ENCODE peak calls at places on chromosome 16, in ten cellular contexts. J is lower leg skin, I is Calu3, X is GM13977, Q is PC-9, D is esophagus squamous epithelium, V is lung, U is upper lobe of right lung, C is glutamatergic neuron, O is ascending aorta. F is an unnamed sample.

GRCh38 chr16:9330036-9330545 is 238.6 kb downstream of the HAPSTR1 start:
- DNase-seq in I (no peak), U (no peak), C (no peak), D (no peak), Q (no peak), O (no peak), J (no peak), V (no peak), X (no peak), F (no peak)

GRCh38 chr16:80824623-80825364 is 20.4 kb upstream of the CDYL2 start:
- DNase-seq in U (no peak), D (no peak), X (peak), V (no peak), O (no peak), Q (no peak), I (peak), C (peak), J (no peak), F (peak)

GRCh38 chr16:27802664-27803450 is 252.9 kb downstream of the KATNIP start:
- DNase-seq in C (no peak), I (no peak), Q (no peak), V (no peak), O (no peak), U (no peak), X (no peak), D (no peak), J (no peak), F (no peak)

GRCh38 chr16:86761117-86761971 is 183.0 kb downstream of the FOXL1 start:
- DNase-seq in Q (no peak), I (peak), V (peak), U (no peak), C (peak), J (no peak), X (peak), D (no peak), O (peak), F (peak)

GRCh38 chr16:85413713-85414663 is 199.1 kb upstream of the GSE1 start:
- DNase-seq in J (no peak), I (no peak), U (no peak), D (no peak), V (no peak), Q (no peak), C (no peak), O (no peak), X (no peak), F (peak)

GRCh38 chr16:85204242-85205010 is 92.2 kb upstream of the CIBAR2 start:
- DNase-seq in I (no peak), V (no peak), X (no peak), J (no peak), Q (no peak), C (no peak), D (no peak), O (no peak), U (no peak), F (no peak)

GRCh38 chr16:30139895-30140481 is 17.0 kb upstream of the MAPK3 start:
- DNase-seq in D (no peak), I (no peak), V (no peak), J (no peak), O (no peak), C (no peak), U (no peak), Q (no peak), X (no peak), F (no peak)

GRCh38 chr16:56625140-56625942 is at the start of gene MT1E:
- DNase-seq in V (peak), Q (no peak), X (no peak), I (no peak), D (no peak), U (peak), O (peak), C (peak), J (peak), F (no peak)

GRCh38 chr16:79972053-79972704 is 371.6 kb upstream of the MAF start:
- DNase-seq in Q (no peak), J (no peak), O (no peak), V (no peak), X (no peak), U (no peak), D (no peak), I (no peak), C (no peak), F (no peak)

GRCh38 chr16:50765246-50765645 is 23.4 kb downstream of the CYLD start:
- DNase-seq in X (no peak), J (no peak), O (no peak), C (no peak), D (no peak), V (no peak), Q (no peak), U (no peak), I (no peak), F (no peak)

GRCh38 chr16:79599837-79600635 is 501 bp downstream of the MAF start:
- DNase-seq in U (peak), V (no peak), I (peak), O (peak), X (peak), D (no peak), J (no peak), Q (no peak), C (peak), F (peak)

DNA sequence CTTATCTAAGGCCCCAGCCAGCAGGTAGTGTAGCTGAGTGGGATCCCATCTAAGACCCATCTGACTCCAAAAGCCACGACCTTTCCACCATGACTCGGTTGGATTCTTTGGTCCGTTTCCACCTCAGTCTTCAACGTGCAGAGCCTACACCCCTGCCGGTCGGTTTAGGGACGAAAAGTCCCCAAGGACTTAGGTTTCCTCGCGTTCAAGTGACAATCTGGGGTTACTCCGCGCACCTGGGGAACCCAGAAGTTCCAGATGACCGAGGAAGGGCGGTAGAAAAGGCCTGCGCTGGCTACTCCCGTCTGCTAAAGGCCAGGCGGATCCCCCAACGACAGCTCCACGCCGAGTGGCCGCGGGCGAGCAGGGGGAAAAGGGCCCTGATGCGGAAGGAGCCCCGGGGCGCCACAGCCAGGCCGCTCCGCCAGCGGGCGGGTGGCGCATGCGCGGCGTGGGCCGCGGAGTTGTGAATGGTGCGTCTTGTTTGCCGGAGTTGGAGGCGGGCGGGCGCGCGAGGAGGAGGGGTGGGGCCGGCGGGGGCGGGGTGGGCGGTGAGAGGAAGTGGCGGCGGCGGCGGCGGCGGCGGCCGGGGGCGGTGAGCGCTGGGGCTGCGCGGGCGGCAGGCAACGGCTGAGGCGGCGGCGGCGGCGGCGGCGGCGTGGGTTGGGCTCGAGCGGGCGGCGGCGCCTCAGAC is at the start of gene CBFB:
- DNase-seq in I (peak), C (peak), X (peak), D (peak), J (peak), V (peak), O (peak), Q (peak), U (peak), F (peak)
- TF ChIP-seq CTCF in I (peak), C (no peak), X (peak), D (peak), J (no peak), V (no peak), O (no peak), Q (peak), U (peak), F (no peak)

GRCh38 chr16:2216330-2216729 is 1.7 kb upstream of the PGP start:
- DNase-seq in J (no peak), C (no peak), I (no peak), D (no peak), Q (no peak), O (no peak), U (no peak), X (no peak), V (no peak), F (no peak)

GRCh38 chr16:2214721-2214970 is at the start of gene PGP:
- DNase-seq in C (no peak), X (no peak), I (no peak), Q (no peak), O (no peak), U (no peak), D (no peak), V (no peak), J (no peak), F (no peak)

GRCh38 chr16:2211923-2212347 is 1.3 kb upstream of the BRICD5 start:
- DNase-seq in J (no peak), Q (no peak), C (no peak), O (no peak), U (no peak), I (no peak), X (no peak), V (no peak), D (no peak), F (no peak)

GRCh38 chr16:2212362-2213324 is 2.0 kb upstream of the BRICD5 start:
- DNase-seq in X (no peak), V (peak), U (peak), C (no peak), Q (peak), J (no peak), O (no peak), D (no peak), I (peak), F (no peak)

GRCh38 chr16:2213817-2214720 is 571 bp downstream of the PGP start:
- DNase-seq in O (no peak), D (no peak), Q (no peak), I (no peak), V (no peak), U (no peak), X (no peak), J (no peak), C (no peak), F (no peak)
- TF ChIP-seq CTCF in O (no peak), D (no peak), Q (no peak), I (no peak), V (no peak), U (no peak), X (no peak), J (no peak), C (no peak), F (no peak)

GRCh38 chr16:4409081-4409932 is 7.1 kb downstream of the CORO7 start:
- DNase-seq in O (no peak), U (no peak), J (no peak), D (no peak), X (no peak), C (no peak), V (no peak), I (no peak), Q (no peak), F (no peak)
- TF ChIP-seq CTCF in O (no peak), U (no peak), J (no peak), D (no peak), X (no peak), C (no peak), V (no peak), I (no peak), Q (no peak), F (no peak)

GRCh38 chr16:19604911-19605310 is 49.4 kb downstream of the VPS35L start:
- DNase-seq in J (no peak), U (no peak), D (no peak), Q (no peak), O (no peak), C (no peak), V (no peak), I (no peak), X (no peak), F (no peak)

GRCh38 chr16:19605701-19606100 is 50.2 kb downstream of the VPS35L start:
- DNase-seq in D (no peak), I (no peak), U (no peak), V (no peak), O (no peak), Q (peak), X (no peak), J (no peak), C (no peak), F (no peak)

GRCh38 chr16:19599968-19600716 is 44.6 kb downstream of the VPS35L start:
- DNase-seq in D (no peak), J (no peak), I (no peak), V (no peak), U (no peak), Q (no peak), O (no peak), C (no peak), X (no peak), F (no peak)

GRCh38 chr16:19598805-19599204 is 43.3 kb downstream of the VPS35L start:
- DNase-seq in J (no peak), D (no peak), C (no peak), U (no peak), Q (no peak), I (no peak), X (no peak), V (no peak), O (no peak), F (no peak)

DNA sequence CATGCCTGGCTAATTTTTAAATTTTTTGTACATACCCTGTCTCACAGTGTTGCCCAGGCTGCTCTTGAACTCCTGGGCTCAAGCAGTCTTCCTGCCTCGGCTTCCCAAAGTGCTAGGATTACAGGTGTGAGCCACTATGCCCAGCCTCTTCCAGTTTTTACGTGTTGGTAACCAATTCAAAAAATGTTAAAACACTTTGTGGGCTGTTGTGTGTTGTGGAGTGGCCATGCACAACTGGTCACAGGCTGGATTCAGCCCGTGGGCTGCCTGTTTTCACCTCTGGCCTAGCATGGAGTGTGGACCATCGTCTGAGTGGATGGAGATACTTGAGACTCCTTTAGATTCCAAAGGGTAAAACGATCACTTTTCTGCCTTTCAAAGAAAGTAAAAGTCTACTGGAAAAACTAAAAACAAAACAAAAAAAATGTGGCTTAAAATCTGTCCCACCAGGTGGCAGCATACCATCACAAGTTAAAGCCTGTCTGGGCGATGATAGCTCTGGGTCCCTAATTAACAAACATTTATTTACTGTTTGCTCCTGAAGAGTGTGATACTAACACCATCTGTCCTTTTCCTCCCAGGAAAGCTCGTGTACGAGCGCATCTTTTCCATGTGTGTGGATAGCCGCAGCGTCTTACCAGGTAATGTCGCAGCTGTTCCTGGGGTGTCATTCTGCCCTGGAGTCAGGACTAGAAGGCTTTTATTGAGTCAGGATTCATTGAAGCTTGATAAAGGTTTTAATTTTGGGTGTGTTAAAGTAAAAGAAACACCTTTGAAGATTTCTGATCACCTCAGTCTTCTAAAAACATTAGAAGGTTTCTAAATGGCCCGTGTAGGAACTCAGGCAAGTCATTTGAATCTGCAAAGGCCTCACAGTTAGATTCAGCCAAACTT is 45.8 kb downstream of the VPS35L start:
- DNase-seq in X (peak), V (no peak), C (no peak), U (no peak), D (no peak), J (no peak), Q (peak), I (peak), O (no peak), F (peak)
- TF ChIP-seq CTCF in X (peak), V (peak), C (peak), U (peak), D (peak), J (no peak), Q (peak), I (peak), O (peak), F (peak)